ENCODE peak calls at places on chromosomes 16 and 17, in five cellular contexts. One of them, this sample, is unnamed.

GRCh38 chr16:4935231-4935855 is 1.6 kb downstream of the PPL start:
- DNase-seq in naive thymus-derived CD4-positive, alpha-beta T cell: no peak
- DNase-seq in BJ: peak; percentile 15
- DNase-seq in activated B cell treated with CpG ODN at 0.5 μM for 24 hours: no peak
- DNase-seq in GDM1: no peak
- DNase-seq in this sample: no peak

GRCh38 chr17:64418506-64419339 is 28.1 kb upstream of the PECAM1 start:
- DNase-seq in naive thymus-derived CD4-positive, alpha-beta T cell: no peak
- DNase-seq in BJ: peak; percentile 14
- DNase-seq in activated B cell treated with CpG ODN at 0.5 μM for 24 hours: no peak
- DNase-seq in GDM1: peak; percentile 49
- DNase-seq in this sample: peak; percentile 38

GRCh38 chr16:85750827-85751641 is at the start of gene C16orf74:
- DNase-seq in naive thymus-derived CD4-positive, alpha-beta T cell: no peak
- DNase-seq in BJ: no peak
- DNase-seq in activated B cell treated with CpG ODN at 0.5 μM for 24 hours: peak; percentile 65
- DNase-seq in GDM1: no peak
- DNase-seq in this sample: no peak

GRCh38 chr16:78211951-78212350 is 112.5 kb downstream of the WWOX start:
- DNase-seq in naive thymus-derived CD4-positive, alpha-beta T cell: no peak
- DNase-seq in BJ: no peak
- DNase-seq in activated B cell treated with CpG ODN at 0.5 μM for 24 hours: no peak
- DNase-seq in GDM1: no peak
- DNase-seq in this sample: peak; percentile 34

GRCh38 chr17:46140645-46141197 is 52.5 kb downstream of the KANSL1 start:
- DNase-seq in naive thymus-derived CD4-positive, alpha-beta T cell: no peak
- DNase-seq in BJ: no peak
- DNase-seq in activated B cell treated with CpG ODN at 0.5 μM for 24 hours: no peak
- DNase-seq in GDM1: no peak
- DNase-seq in this sample: no peak

GRCh38 chr16:5571446-5571845 is 473.9 kb upstream of the EEF2KMT start:
- DNase-seq in naive thymus-derived CD4-positive, alpha-beta T cell: no peak
- DNase-seq in BJ: no peak
- DNase-seq in activated B cell treated with CpG ODN at 0.5 μM for 24 hours: no peak
- DNase-seq in GDM1: no peak
- DNase-seq in this sample: no peak

GRCh38 chr16:68715471-68715870 is 21.6 kb upstream of the CDH1 start:
- DNase-seq in naive thymus-derived CD4-positive, alpha-beta T cell: no peak
- DNase-seq in BJ: no peak
- DNase-seq in activated B cell treated with CpG ODN at 0.5 μM for 24 hours: no peak
- DNase-seq in GDM1: no peak
- DNase-seq in this sample: no peak

GRCh38 chr16:16790597-16790996 is 411.7 kb downstream of the NPIPA7 start:
- DNase-seq in naive thymus-derived CD4-positive, alpha-beta T cell: no peak
- DNase-seq in BJ: no peak
- DNase-seq in activated B cell treated with CpG ODN at 0.5 μM for 24 hours: no peak
- DNase-seq in GDM1: no peak
- DNase-seq in this sample: no peak

GRCh38 chr17:14553847-14554246 is 253.0 kb downstream of the HS3ST3B1 start:
- DNase-seq in naive thymus-derived CD4-positive, alpha-beta T cell: no peak
- DNase-seq in BJ: no peak
- DNase-seq in activated B cell treated with CpG ODN at 0.5 μM for 24 hours: no peak
- DNase-seq in GDM1: no peak
- DNase-seq in this sample: no peak

GRCh38 chr17:41060052-41060604 is at the start of gene KRTAP2-3:
- DNase-seq in naive thymus-derived CD4-positive, alpha-beta T cell: no peak
- DNase-seq in BJ: peak; percentile 89
- DNase-seq in activated B cell treated with CpG ODN at 0.5 μM for 24 hours: no peak
- DNase-seq in GDM1: no peak
- DNase-seq in this sample: no peak

GRCh38 chr16:69107311-69107962 is 2.0 kb downstream of the HAS3 start:
- DNase-seq in naive thymus-derived CD4-positive, alpha-beta T cell: no peak
- DNase-seq in BJ: no peak
- DNase-seq in activated B cell treated with CpG ODN at 0.5 μM for 24 hours: no peak
- DNase-seq in GDM1: no peak
- DNase-seq in this sample: no peak

GRCh38 chr16:75256059-75256870 is 4.8 kb upstream of the BCAR1 start:
- DNase-seq in naive thymus-derived CD4-positive, alpha-beta T cell: no peak
- DNase-seq in BJ: no peak
- DNase-seq in activated B cell treated with CpG ODN at 0.5 μM for 24 hours: no peak
- DNase-seq in GDM1: no peak
- DNase-seq in this sample: no peak

GRCh38 chr16:3980311-3981111 is 100.0 kb upstream of the CREBBP start:
- DNase-seq in naive thymus-derived CD4-positive, alpha-beta T cell: no peak
- DNase-seq in BJ: peak; percentile 51
- DNase-seq in activated B cell treated with CpG ODN at 0.5 μM for 24 hours: no peak
- DNase-seq in GDM1: no peak
- DNase-seq in this sample: no peak

GRCh38 chr17:21376835-21377690 is 906 bp downstream of the KCNJ12 start:
- DNase-seq in naive thymus-derived CD4-positive, alpha-beta T cell: no peak
- DNase-seq in BJ: no peak
- DNase-seq in activated B cell treated with CpG ODN at 0.5 μM for 24 hours: no peak
- DNase-seq in GDM1: no peak
- DNase-seq in this sample: no peak

GRCh38 chr16:89330177-89330856 is 112.8 kb downstream of the ZNF778 start:
- DNase-seq in naive thymus-derived CD4-positive, alpha-beta T cell: no peak
- DNase-seq in BJ: no peak
- DNase-seq in activated B cell treated with CpG ODN at 0.5 μM for 24 hours: no peak
- DNase-seq in GDM1: no peak
- DNase-seq in this sample: no peak

GRCh38 chr16:35516551-35516950 is 2057.1 kb downstream of the TP53TG3F start:
- DNase-seq in naive thymus-derived CD4-positive, alpha-beta T cell: no peak
- DNase-seq in BJ: no peak
- DNase-seq in activated B cell treated with CpG ODN at 0.5 μM for 24 hours: no peak
- DNase-seq in GDM1: no peak
- DNase-seq in this sample: peak; percentile 31

GRCh38 chr16:14172200-14172805 is 101.2 kb downstream of the MRTFB start:
- DNase-seq in naive thymus-derived CD4-positive, alpha-beta T cell: no peak
- DNase-seq in BJ: peak; percentile 74
- DNase-seq in activated B cell treated with CpG ODN at 0.5 μM for 24 hours: no peak
- DNase-seq in GDM1: no peak
- DNase-seq in this sample: no peak

GRCh38 chr17:73532441-73532901 is 111.8 kb downstream of the SDK2 start:
- DNase-seq in naive thymus-derived CD4-positive, alpha-beta T cell: no peak
- DNase-seq in BJ: no peak
- DNase-seq in activated B cell treated with CpG ODN at 0.5 μM for 24 hours: no peak
- DNase-seq in GDM1: no peak
- DNase-seq in this sample: no peak

GRCh38 chr16:21650517-21650916 is 1.9 kb downstream of the IGSF6 start:
- DNase-seq in naive thymus-derived CD4-positive, alpha-beta T cell: no peak
- DNase-seq in BJ: no peak
- DNase-seq in activated B cell treated with CpG ODN at 0.5 μM for 24 hours: no peak
- DNase-seq in GDM1: peak; percentile 24
- DNase-seq in this sample: no peak

GRCh38 chr16:85688586-85689284 is at the start of gene GINS2:
- DNase-seq in naive thymus-derived CD4-positive, alpha-beta T cell: peak; percentile 77
- DNase-seq in BJ: peak; percentile 39
- DNase-seq in activated B cell treated with CpG ODN at 0.5 μM for 24 hours: peak; percentile 78
- DNase-seq in GDM1: peak; percentile 71
- DNase-seq in this sample: peak; percentile 54

GRCh38 chr16:77849640-77850258 is 61.4 kb downstream of the VAT1L start:
- DNase-seq in naive thymus-derived CD4-positive, alpha-beta T cell: no peak
- DNase-seq in BJ: no peak
- DNase-seq in activated B cell treated with CpG ODN at 0.5 μM for 24 hours: no peak
- DNase-seq in GDM1: no peak
- DNase-seq in this sample: no peak

GRCh38 chr17:42937712-42938596 is 26.3 kb downstream of the AARSD1 start:
- DNase-seq in naive thymus-derived CD4-positive, alpha-beta T cell: no peak
- DNase-seq in BJ: peak; percentile 2
- DNase-seq in activated B cell treated with CpG ODN at 0.5 μM for 24 hours: no peak
- DNase-seq in GDM1: peak; percentile 53
- DNase-seq in this sample: no peak

GRCh38 chr17:45584092-45585036 is 93.8 kb upstream of the PLEKHM1 start:
- DNase-seq in naive thymus-derived CD4-positive, alpha-beta T cell: peak; percentile 71
- DNase-seq in BJ: no peak
- DNase-seq in activated B cell treated with CpG ODN at 0.5 μM for 24 hours: peak; percentile 79
- DNase-seq in GDM1: no peak
- DNase-seq in this sample: no peak

GRCh38 chr17:16873654-16874035 is 98.3 kb downstream of the TNFRSF13B start:
- DNase-seq in naive thymus-derived CD4-positive, alpha-beta T cell: no peak
- DNase-seq in BJ: no peak
- DNase-seq in activated B cell treated with CpG ODN at 0.5 μM for 24 hours: no peak
- DNase-seq in GDM1: no peak
- DNase-seq in this sample: no peak

GRCh38 chr17:82129095-82129494 is 31.1 kb upstream of the FASN start:
- DNase-seq in naive thymus-derived CD4-positive, alpha-beta T cell: no peak
- DNase-seq in BJ: no peak
- DNase-seq in activated B cell treated with CpG ODN at 0.5 μM for 24 hours: no peak
- DNase-seq in GDM1: no peak
- DNase-seq in this sample: no peak

GRCh38 chr16:70600730-70601129 is 45.6 kb upstream of the IL34 start:
- DNase-seq in naive thymus-derived CD4-positive, alpha-beta T cell: no peak
- DNase-seq in BJ: no peak
- DNase-seq in activated B cell treated with CpG ODN at 0.5 μM for 24 hours: no peak
- DNase-seq in GDM1: no peak
- DNase-seq in this sample: no peak

GRCh38 chr17:79020631-79021301 is 3.2 kb upstream of the C1QTNF1 start:
- DNase-seq in naive thymus-derived CD4-positive, alpha-beta T cell: no peak
- DNase-seq in BJ: no peak
- DNase-seq in activated B cell treated with CpG ODN at 0.5 μM for 24 hours: no peak
- DNase-seq in GDM1: no peak
- DNase-seq in this sample: no peak

GRCh38 chr17:67335245-67335835 is 31.0 kb downstream of the PSMD12 start:
- DNase-seq in naive thymus-derived CD4-positive, alpha-beta T cell: no peak
- DNase-seq in BJ: no peak
- DNase-seq in activated B cell treated with CpG ODN at 0.5 μM for 24 hours: no peak
- DNase-seq in GDM1: no peak
- DNase-seq in this sample: no peak

This sample was measured in LNCaP clone FGC.